ENCODE peak calls at places on chromosome 9, in nine cellular contexts. V is uterus, Y is psoas muscle, U is lower leg skin, G is ovary, T is AG10803, C is GM10248, H is suprapubic skin, K is AG04449. Z is an unnamed sample.

GRCh38 chr9:137487454-137488329 is 28.6 kb upstream of the NSMF start:
- DNase-seq in V (no peak), Y (peak; percentile 39), U (no peak), G (no peak), T (no peak), C (no peak), H (no peak), K (no peak), Z (no peak)

GRCh38 chr9:70607926-70608325 is 193.5 kb upstream of the KLF9 start:
- DNase-seq in V (no peak), Y (no peak), U (no peak), G (no peak), T (no peak), C (no peak), H (no peak), K (no peak), Z (no peak)

GRCh38 chr9:7509586-7509985 is 290.0 kb downstream of the DMAC1 start:
- DNase-seq in V (no peak), Y (no peak), U (no peak), G (no peak), T (no peak), C (no peak), H (no peak), K (no peak), Z (no peak)

GRCh38 chr9:11190719-11191118 is 577.9 kb upstream of the PTPRD start:
- DNase-seq in V (no peak), Y (no peak), U (no peak), G (no peak), T (no peak), C (no peak), H (no peak), K (no peak), Z (no peak)

GRCh38 chr9:109244179-109245132 is 76.4 kb downstream of the EPB41L4B start:
- DNase-seq in V (peak; percentile 46), Y (peak; percentile 82), U (peak; percentile 90), G (peak; percentile 84), T (peak; percentile 57), C (peak; percentile 71), H (peak; percentile 72), K (no peak), Z (peak; percentile 42)

GRCh38 chr9:95316794-95317118 is 753 bp downstream of the FANCC start:
- DNase-seq in V (peak; percentile 37), Y (peak; percentile 75), U (peak; percentile 90), G (no peak), T (peak; percentile 45), C (peak; percentile 75), H (peak; percentile 87), K (no peak), Z (peak; percentile 49)

GRCh38 chr9:93670208-93671029 is 94.0 kb downstream of the PHF2 start:
- DNase-seq in V (peak; percentile 9), Y (peak; percentile 57), U (peak; percentile 80), G (peak; percentile 7), T (peak; percentile 46), C (no peak), H (peak; percentile 58), K (no peak), Z (peak; percentile 35)

GRCh38 chr9:134408939-134409737 is 82.9 kb downstream of the RXRA start:
- DNase-seq in V (no peak), Y (peak; percentile 73), U (no peak), G (no peak), T (no peak), C (no peak), H (no peak), K (no peak), Z (no peak)

GRCh38 chr9:124773473-124774130 is 2.5 kb upstream of the NR6A1 start:
- DNase-seq in V (no peak), Y (no peak), U (no peak), G (no peak), T (no peak), C (no peak), H (no peak), K (no peak), Z (no peak)

GRCh38 chr9:124771867-124772621 is 933 bp upstream of the NR6A1 start:
- DNase-seq in V (peak; percentile 63), Y (peak; percentile 83), U (peak; percentile 92), G (peak; percentile 81), T (peak; percentile 59), C (peak; percentile 58), H (peak; percentile 73), K (no peak), Z (peak; percentile 67)

GRCh38 chr9:124776952-124777645 is at the start of gene OLFML2A:
- DNase-seq in V (no peak), Y (peak; percentile 65), U (peak; percentile 91), G (peak; percentile 57), T (no peak), C (peak; percentile 61), H (no peak), K (no peak), Z (peak; percentile 60)

GRCh38 chr9:124776613-124776951 is 351 bp upstream of the OLFML2A start:
- DNase-seq in V (no peak), Y (no peak), U (no peak), G (no peak), T (no peak), C (no peak), H (no peak), K (no peak), Z (no peak)

DNA sequence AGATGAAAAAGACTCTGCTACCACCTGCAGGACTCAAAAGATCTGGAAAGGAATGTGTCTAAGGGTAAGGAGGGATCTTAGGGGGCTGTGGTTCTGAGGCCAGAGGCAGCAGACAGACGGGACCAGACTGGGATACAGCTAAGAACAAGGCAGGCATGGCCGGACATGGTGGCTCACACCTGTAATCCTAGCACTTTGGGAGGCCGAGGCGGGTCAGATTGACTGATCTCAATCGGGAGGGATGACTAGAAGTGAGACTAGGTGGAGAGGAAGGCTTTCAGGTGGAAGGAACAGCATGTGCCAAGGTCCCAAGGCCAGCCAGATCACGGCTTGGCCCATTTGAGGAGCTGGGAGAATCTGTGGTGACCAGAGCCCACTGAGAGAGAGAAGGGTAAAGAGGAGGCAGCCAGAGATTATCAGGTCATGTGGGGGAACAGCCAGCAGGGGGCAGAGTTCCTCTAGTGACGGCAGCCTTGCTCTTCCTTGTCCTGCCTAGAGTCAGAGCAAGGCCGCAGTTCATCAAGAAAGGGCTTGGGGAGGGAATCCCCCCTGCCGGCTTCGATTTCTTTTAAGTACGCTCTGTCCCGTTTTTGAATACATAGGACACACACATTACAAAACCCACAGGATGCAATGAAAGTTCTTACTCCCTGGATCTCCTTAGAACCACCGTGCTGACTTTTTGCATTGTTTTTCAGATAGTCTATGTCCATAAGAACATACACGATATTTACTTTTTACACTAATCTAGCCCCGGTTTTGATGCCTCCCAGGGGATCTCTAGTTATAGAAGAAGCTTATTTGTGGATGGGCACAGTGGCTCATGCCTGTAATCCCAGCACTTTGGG is 2.6 kb upstream of the OLFML2A start:
- DNase-seq in V (peak; percentile 88), Y (peak; percentile 91), U (peak; percentile 96), G (peak; percentile 84), T (peak; percentile 65), C (peak; percentile 87), H (peak; percentile 87), K (no peak), Z (peak; percentile 73)
- TF ChIP-seq CTCF in V (peak; percentile 78), Y (peak; percentile 85), U (no peak), G (peak; percentile 82), T (peak; percentile 82), C (peak; percentile 86), H (peak; percentile 82), K (peak; percentile 84), Z (peak; percentile 94)

GRCh38 chr9:5778799-5779198 is 54.1 kb downstream of the ERMP1 start:
- DNase-seq in V (no peak), Y (no peak), U (no peak), G (no peak), T (no peak), C (no peak), H (no peak), K (no peak), Z (no peak)

GRCh38 chr9:5767968-5768932 is 64.7 kb downstream of the ERMP1 start:
- DNase-seq in V (no peak), Y (no peak), U (no peak), G (no peak), T (peak; percentile 6), C (peak; percentile 21), H (no peak), K (no peak), Z (no peak)

DNA sequence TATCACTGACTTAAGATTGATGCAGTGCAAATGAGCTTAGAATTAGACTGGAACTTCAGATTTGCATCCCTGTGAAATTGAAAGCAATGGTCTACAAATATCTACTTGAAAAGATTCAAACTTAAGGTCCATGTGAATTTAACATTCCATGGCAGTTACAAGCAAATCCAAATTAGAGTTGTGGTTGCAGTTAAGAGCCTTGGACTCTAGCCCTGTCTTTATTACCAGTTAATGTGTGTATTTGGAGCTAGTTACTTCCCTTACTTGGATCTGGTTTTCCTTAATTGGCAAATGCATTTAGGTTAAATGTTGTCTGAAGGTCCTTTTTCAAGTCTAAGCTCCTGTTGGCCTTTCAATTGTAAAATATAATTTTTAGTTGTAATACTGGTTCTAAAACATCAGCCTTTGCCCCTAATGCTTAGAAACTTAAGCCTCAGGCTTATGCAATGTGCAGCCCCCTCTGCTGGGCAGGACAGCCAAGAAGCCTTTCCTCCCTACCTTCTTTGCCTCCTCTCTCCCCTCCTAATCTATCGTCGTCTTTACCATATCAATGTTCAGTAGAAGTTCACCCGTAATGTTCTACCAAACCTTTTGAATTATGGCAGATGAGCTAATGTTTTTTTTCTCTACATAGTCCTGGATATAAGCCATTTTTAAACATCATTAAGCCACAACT is 59.5 kb downstream of the ERMP1 start:
- DNase-seq in V (no peak), Y (no peak), U (no peak), G (no peak), T (peak; percentile 34), C (no peak), H (no peak), K (peak; percentile 46), Z (no peak)
- TF ChIP-seq CTCF in V (no peak), Y (no peak), U (no peak), G (no peak), T (no peak), C (peak; percentile 25), H (no peak), K (no peak), Z (no peak)

GRCh38 chr9:125601986-125602385 is 105.0 kb downstream of the MAPKAP1 start:
- DNase-seq in V (no peak), Y (no peak), U (no peak), G (no peak), T (no peak), C (no peak), H (no peak), K (no peak), Z (no peak)
- TF ChIP-seq CTCF in V (no peak), Y (no peak), U (no peak), G (no peak), T (no peak), C (no peak), H (no peak), K (no peak), Z (no peak)

DNA sequence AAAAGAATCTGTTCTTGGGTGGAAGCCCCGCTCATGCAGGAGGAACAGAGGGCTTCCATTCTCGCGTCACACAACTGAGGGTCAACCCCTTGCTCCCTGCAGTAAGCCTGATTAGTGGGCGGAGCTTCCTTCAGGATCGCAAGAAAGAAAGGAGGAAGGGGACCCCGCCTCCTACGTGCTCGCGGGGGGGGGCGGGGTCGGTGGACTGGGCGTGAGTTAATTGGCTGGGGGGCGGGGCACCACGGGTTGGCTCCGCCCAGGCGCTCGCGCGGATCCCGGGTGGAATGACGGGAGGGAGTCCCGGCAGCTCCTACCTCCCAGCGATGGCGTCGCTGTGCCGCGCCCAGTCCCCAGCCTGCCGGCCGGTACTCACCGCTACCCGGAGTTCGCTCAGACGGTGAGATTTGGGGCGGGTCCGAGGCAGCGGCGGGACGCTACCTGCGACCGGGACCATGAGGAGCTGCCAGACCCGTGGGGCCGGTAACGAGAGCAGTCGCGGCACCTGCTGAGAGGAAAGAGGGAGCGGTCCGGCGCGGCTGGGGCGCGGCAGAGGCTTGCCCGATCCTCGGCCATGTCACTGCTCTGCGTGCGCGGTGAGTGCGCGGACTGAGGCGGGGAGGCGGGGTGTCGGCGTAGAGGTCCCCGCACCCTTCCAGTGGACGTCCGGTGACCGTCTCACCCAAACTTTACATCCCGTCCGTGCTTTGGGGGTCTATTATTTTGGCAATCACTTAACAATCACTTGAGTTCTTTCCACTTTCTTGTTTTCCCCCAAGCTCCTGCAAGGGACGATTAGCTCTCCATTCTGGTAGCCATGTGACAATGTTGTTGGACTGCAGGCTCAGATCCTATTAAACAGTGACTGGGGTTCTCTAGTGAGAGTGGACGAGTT is at the start of gene UNC13B:
- DNase-seq in V (peak; percentile 96), Y (peak; percentile 97), U (peak; percentile 99), G (peak; percentile 97), T (peak; percentile 93), C (peak; percentile 80), H (peak; percentile 95), K (no peak), Z (peak; percentile 93)
- TF ChIP-seq CTCF in V (peak; percentile 31), Y (peak; percentile 19), U (no peak), G (no peak), T (peak; percentile 12), C (no peak), H (no peak), K (no peak), Z (no peak)

Z was measured in mesothelial cell of epicardium.